ENCODE peak calls at places on chromosomes 2 and 18, in six cellular contexts. T is amygdala, M is Kasumi-1, C is EH, K is caudate nucleus, S is non-pigmented ciliary epithelial cell. O is an unnamed sample.

GRCh38 chr18:36578871-36579270 is 249.9 kb downstream of the TPGS2 start:
- DNase-seq in T (no peak), M (no peak), C (peak), K (no peak), S (no peak), O (peak)

GRCh38 chr2:71250945-71251344 is 24.0 kb upstream of the PAIP2B start:
- DNase-seq in T (no peak), M (no peak), C (no peak), K (no peak), S (no peak), O (no peak)

GRCh38 chr2:38750011-38750792 is 959 bp downstream of the SRSF7 start:
- DNase-seq in T (peak), M (peak), C (peak), K (peak), S (no peak), O (peak)

GRCh38 chr2:59000796-59001195 is 759.7 kb upstream of the FANCL start:
- DNase-seq in T (no peak), M (peak), C (peak), K (no peak), S (peak), O (no peak)

GRCh38 chr2:96527052-96527964 is 9.2 kb upstream of the ARID5A start:
- DNase-seq in T (no peak), M (peak), C (peak), K (no peak), S (no peak), O (peak)

GRCh38 chr2:186503827-186504606 is 18.0 kb downstream of the ZC3H15 start:
- DNase-seq in T (no peak), M (peak), C (peak), K (no peak), S (no peak), O (peak)

GRCh38 chr2:134818321-134818720 is 20.1 kb upstream of the ACMSD start:
- DNase-seq in T (no peak), M (no peak), C (no peak), K (no peak), S (no peak), O (no peak)

GRCh38 chr2:182745061-182745460 is 29.0 kb downstream of the DNAJC10 start:
- DNase-seq in T (no peak), M (no peak), C (no peak), K (no peak), S (no peak), O (no peak)

GRCh38 chr2:217725409-217725808 is 277.4 kb downstream of the TNS1 start:
- DNase-seq in T (no peak), M (no peak), C (no peak), K (no peak), S (no peak), O (no peak)

GRCh38 chr2:75608684-75609333 is 37.8 kb upstream of the MRPL19 start:
- DNase-seq in T (peak), M (peak), C (peak), K (peak), S (no peak), O (peak)

GRCh38 chr18:49691177-49691608 is 122.1 kb downstream of the ACAA2 start:
- DNase-seq in T (no peak), M (no peak), C (peak), K (no peak), S (peak), O (peak)

GRCh38 chr2:240586919-240587800 is 626 bp downstream of the CAPN10 start:
- DNase-seq in T (no peak), M (peak), C (peak), K (no peak), S (no peak), O (no peak)

GRCh38 chr2:177172034-177172880 is 40.3 kb upstream of the HNRNPA3 start:
- DNase-seq in T (no peak), M (no peak), C (peak), K (no peak), S (peak), O (peak)

GRCh38 chr18:55405655-55406373 is 182.2 kb downstream of the TCF4 start:
- DNase-seq in T (peak), M (no peak), C (peak), K (peak), S (peak), O (peak)

GRCh38 chr2:190355968-190356657 is 12.7 kb downstream of the INPP1 start:
- DNase-seq in T (no peak), M (peak), C (no peak), K (no peak), S (no peak), O (no peak)

GRCh38 chr2:241743620-241744019 is 9.2 kb downstream of the D2HGDH start:
- DNase-seq in T (no peak), M (no peak), C (no peak), K (no peak), S (no peak), O (no peak)

GRCh38 chr2:156021326-156022040 is 311.0 kb downstream of the NR4A2 start:
- DNase-seq in T (no peak), M (no peak), C (no peak), K (no peak), S (no peak), O (peak)

GRCh38 chr2:106280224-106280623 is 86.1 kb upstream of the UXS1 start:
- DNase-seq in T (no peak), M (no peak), C (no peak), K (no peak), S (no peak), O (no peak)

GRCh38 chr18:69648486-69648885 is 247.8 kb downstream of the DOK6 start:
- DNase-seq in T (no peak), M (no peak), C (no peak), K (no peak), S (no peak), O (no peak)

GRCh38 chr2:57080035-57080434 is 896.2 kb downstream of the CCDC85A start:
- DNase-seq in T (no peak), M (no peak), C (peak), K (no peak), S (peak), O (peak)

GRCh38 chr18:63000839-63001238 is 285.5 kb downstream of the PHLPP1 start:
- DNase-seq in T (no peak), M (no peak), C (no peak), K (no peak), S (no peak), O (no peak)

GRCh38 chr2:163198972-163199371 is 360.4 kb upstream of the KCNH7 start:
- DNase-seq in T (no peak), M (no peak), C (no peak), K (no peak), S (no peak), O (no peak)

GRCh38 chr2:106193491-106193976 is 567 bp downstream of the UXS1 start:
- DNase-seq in T (peak), M (no peak), C (peak), K (peak), S (no peak), O (no peak)

GRCh38 chr2:196376984-196377877 is 205.9 kb upstream of the STK17B start:
- DNase-seq in T (no peak), M (no peak), C (peak), K (no peak), S (no peak), O (peak)

GRCh38 chr2:72114693-72115051 is 33.0 kb downstream of the CYP26B1 start:
- DNase-seq in T (no peak), M (no peak), C (no peak), K (no peak), S (no peak), O (no peak)

GRCh38 chr2:197086500-197086899 is 160.0 kb upstream of the PGAP1 start:
- DNase-seq in T (no peak), M (peak), C (no peak), K (no peak), S (no peak), O (no peak)

GRCh38 chr18:69658137-69658536 is 257.4 kb downstream of the DOK6 start:
- DNase-seq in T (no peak), M (no peak), C (no peak), K (no peak), S (no peak), O (no peak)

GRCh38 chr2:33531345-33532059 is 55.1 kb downstream of the RASGRP3 start:
- DNase-seq in T (no peak), M (no peak), C (peak), K (no peak), S (no peak), O (peak)

GRCh38 chr2:193442293-193442692 is 1247.6 kb upstream of the TMEFF2 start:
- DNase-seq in T (no peak), M (no peak), C (no peak), K (no peak), S (no peak), O (no peak)

GRCh38 chr18:44945847-44946490 is 265.3 kb downstream of the SETBP1 start:
- DNase-seq in T (no peak), M (no peak), C (no peak), K (no peak), S (no peak), O (no peak)

GRCh38 chr2:1749750-1750149 is 5.4 kb upstream of the PXDN start:
- DNase-seq in T (no peak), M (no peak), C (peak), K (no peak), S (no peak), O (no peak)

GRCh38 chr2:233973786-233974185 is 56.6 kb downstream of the TRPM8 start:
- DNase-seq in T (no peak), M (no peak), C (no peak), K (no peak), S (no peak), O (no peak)

GRCh38 chr18:24014986-24015896 is 687 bp downstream of the TTC39C start:
- DNase-seq in T (peak), M (peak), C (peak), K (peak), S (no peak), O (peak)

GRCh38 chr2:232432598-232433184 is 23.3 kb upstream of the ALPI start:
- DNase-seq in T (no peak), M (no peak), C (no peak), K (no peak), S (no peak), O (no peak)

GRCh38 chr2:198930170-198930569 is 527.6 kb downstream of the SATB2 start:
- DNase-seq in T (no peak), M (peak), C (peak), K (no peak), S (no peak), O (peak)

GRCh38 chr18:77737412-77737811 is 487.8 kb downstream of the GALR1 start:
- DNase-seq in T (no peak), M (no peak), C (no peak), K (no peak), S (no peak), O (no peak)